ENCODE peak calls at places on chromosomes 11 and 22, in nine cellular contexts. Z is NCI-H446; O is activated CD4-positive, CD25-positive, alpha-beta regulatory T cell; L is LoVo; G is globus pallidus; T is choroid plexus epithelial cell; K is posterior vena cava; F is SJSA1; M is memory B cell. W is an unnamed sample.

GRCh38 chr11:16096336-16096735 is 260.0 kb downstream of the SOX6 start:
- DNase-seq in Z (no peak), O (no peak), L (no peak), G (no peak), T (peak; percentile 9), K (no peak), F (peak; percentile 58), M (no peak), W (no peak)

GRCh38 chr11:64770120-64770519 is 8.2 kb downstream of the SF1 start:
- DNase-seq in Z (no peak), O (no peak), L (no peak), G (no peak), T (no peak), K (no peak), F (no peak), M (no peak), W (no peak)

GRCh38 chr11:83713701-83714100 is 427.5 kb upstream of the CCDC90B start:
- DNase-seq in Z (peak; percentile 45), O (no peak), L (no peak), G (no peak), T (peak; percentile 67), K (no peak), F (no peak), M (no peak), W (peak; percentile 43)

GRCh38 chr11:130725417-130726233 is 190.7 kb downstream of the SNX19 start:
- DNase-seq in Z (no peak), O (no peak), L (no peak), G (no peak), T (peak; percentile 25), K (no peak), F (no peak), M (no peak), W (no peak)

GRCh38 chr11:105357146-105357545 is 217.6 kb upstream of the CARD18 start:
- DNase-seq in Z (no peak), O (no peak), L (no peak), G (no peak), T (no peak), K (no peak), F (no peak), M (no peak), W (no peak)

GRCh38 chr11:45163956-45164575 is 17.6 kb downstream of the PRDM11 start:
- DNase-seq in Z (peak; percentile 93), O (no peak), L (no peak), G (no peak), T (no peak), K (peak; percentile 46), F (no peak), M (no peak), W (peak; percentile 45)

GRCh38 chr11:64878494-64879225 is at the start of gene EHD1:
- DNase-seq in Z (peak; percentile 99), O (peak; percentile 100), L (peak; percentile 99), G (peak; percentile 98), T (peak; percentile 98), K (peak; percentile 99), F (peak; percentile 100), M (peak; percentile 99), W (peak; percentile 91)

GRCh38 chr22:39815882-39816395 is 77.6 kb downstream of the ENTHD1 start:
- DNase-seq in Z (no peak), O (no peak), L (no peak), G (no peak), T (no peak), K (no peak), F (no peak), M (no peak), W (no peak)

GRCh38 chr11:48018561-48019229 is 38.3 kb downstream of the PTPRJ start:
- DNase-seq in Z (no peak), O (no peak), L (no peak), G (no peak), T (no peak), K (peak; percentile 70), F (no peak), M (no peak), W (no peak)

GRCh38 chr11:65468874-65469333 is 29.9 kb upstream of the MALAT1 start:
- DNase-seq in Z (no peak), O (peak; percentile 17), L (no peak), G (no peak), T (peak; percentile 66), K (no peak), F (no peak), M (no peak), W (no peak)

GRCh38 chr11:45187375-45187774 is 40.9 kb downstream of the PRDM11 start:
- DNase-seq in Z (no peak), O (no peak), L (no peak), G (no peak), T (no peak), K (peak; percentile 66), F (no peak), M (no peak), W (no peak)

GRCh38 chr11:99020324-99021225 is at the start of gene CNTN5:
- DNase-seq in Z (peak; percentile 50), O (no peak), L (no peak), G (peak; percentile 10), T (peak; percentile 63), K (peak; percentile 79), F (no peak), M (no peak), W (no peak)

GRCh38 chr22:36963302-36963701 is 49.9 kb downstream of the CSF2RB start:
- DNase-seq in Z (no peak), O (no peak), L (no peak), G (no peak), T (no peak), K (no peak), F (no peak), M (no peak), W (no peak)

GRCh38 chr11:58933661-58934060 is 5.6 kb upstream of the GLYATL1 start:
- DNase-seq in Z (peak; percentile 68), O (no peak), L (no peak), G (no peak), T (no peak), K (no peak), F (no peak), M (no peak), W (no peak)

GRCh38 chr11:4882543-4882942 is 843 bp downstream of the OR51T1 start:
- DNase-seq in Z (no peak), O (no peak), L (no peak), G (no peak), T (no peak), K (no peak), F (no peak), M (no peak), W (no peak)

GRCh38 chr22:38732251-38732815 is 23.5 kb downstream of the SUN2 start:
- DNase-seq in Z (no peak), O (no peak), L (no peak), G (no peak), T (no peak), K (peak; percentile 74), F (no peak), M (no peak), W (no peak)

GRCh38 chr11:70672991-70673670 is 274.8 kb downstream of the CTTN start:
- DNase-seq in Z (no peak), O (no peak), L (no peak), G (no peak), T (no peak), K (no peak), F (no peak), M (no peak), W (no peak)